ENCODE peak calls at places on chromosomes 2 and 18, in six cellular contexts. Y is dorsolateral prefrontal cortex, W is mammary epithelial cell, L is astrocyte of the spinal cord, V is K562, Z is ovary. I is an unnamed sample.

GRCh38 chr2:85802337-85803103 is 48.7 kb downstream of the ATOH8 start:
- DNase-seq in L (peak), Y (no peak), W (no peak), V (no peak), Z (no peak), I (no peak)

GRCh38 chr2:163405298-163405697 is 330.5 kb downstream of the FIGN start:
- DNase-seq in L (no peak), V (no peak), Z (no peak), W (no peak), Y (no peak), I (no peak)

GRCh38 chr2:211133766-211134165 is 577.4 kb downstream of the CPS1 start:
- DNase-seq in V (no peak), Z (no peak), W (peak), Y (no peak), L (no peak), I (no peak)

GRCh38 chr2:57497489-57498096 is 549.0 kb upstream of the VRK2 start:
- DNase-seq in Z (no peak), W (peak), L (peak), V (peak), Y (no peak), I (peak)

GRCh38 chr2:68225119-68225632 is 27.2 kb downstream of the PPP3R1 start:
- DNase-seq in Y (no peak), W (peak), L (no peak), Z (no peak), V (no peak), I (no peak)

GRCh38 chr2:10544252-10544651 is 96.1 kb upstream of the ODC1 start:
- DNase-seq in W (no peak), V (no peak), L (no peak), Z (no peak), Y (no peak), I (no peak)

GRCh38 chr2:106759962-106760361 is 126.0 kb downstream of the ST6GAL2 start:
- DNase-seq in L (no peak), V (no peak), W (no peak), Y (no peak), Z (no peak), I (no peak)

GRCh38 chr2:64405476-64406406 is 48.2 kb upstream of the LGALSL start:
- DNase-seq in L (peak), Y (no peak), V (no peak), W (peak), Z (peak), I (no peak)

GRCh38 chr2:23584054-23584745 is 199.2 kb downstream of the KLHL29 start:
- DNase-seq in L (no peak), Z (no peak), V (no peak), W (no peak), Y (no peak), I (no peak)

GRCh38 chr2:84022810-84023431 is 436.2 kb downstream of the SUCLG1 start:
- DNase-seq in W (peak), Z (no peak), V (peak), Y (no peak), L (peak), I (peak)

GRCh38 chr18:57922885-57923284 is 119.8 kb upstream of the ATP8B1 start:
- DNase-seq in L (no peak), V (no peak), Z (no peak), W (no peak), Y (no peak), I (no peak)

GRCh38 chr2:56297671-56298070 is 113.9 kb downstream of the CCDC85A start:
- DNase-seq in V (no peak), Z (no peak), W (no peak), L (no peak), Y (no peak), I (no peak)

GRCh38 chr2:233326500-233326899 is 18.9 kb downstream of the SAG start:
- DNase-seq in L (no peak), V (no peak), W (no peak), Z (no peak), Y (no peak), I (no peak)

GRCh38 chr18:37778417-37779165 is 213.0 kb upstream of the CELF4 start:
- DNase-seq in L (peak), Z (no peak), V (peak), W (peak), Y (peak), I (peak)

GRCh38 chr2:7924033-7924762 is 757.7 kb upstream of the ID2 start:
- DNase-seq in W (no peak), Y (no peak), L (no peak), V (no peak), Z (no peak), I (no peak)

GRCh38 chr2:197885587-197885986 is 81.2 kb downstream of the PLCL1 start:
- DNase-seq in Y (no peak), V (no peak), W (no peak), L (no peak), Z (no peak), I (no peak)

GRCh38 chr18:58978916-58979315 is 114.2 kb downstream of the ZNF532 start:
- DNase-seq in Y (no peak), W (no peak), Z (no peak), L (no peak), V (no peak), I (no peak)

GRCh38 chr18:55048892-55049291 is 89.6 kb upstream of the CCDC68 start:
- DNase-seq in W (peak), V (no peak), Z (no peak), Y (no peak), L (peak), I (no peak)

GRCh38 chr2:42944744-42945415 is 152.5 kb upstream of the HAAO start:
- DNase-seq in Y (no peak), W (peak), Z (no peak), L (no peak), V (peak), I (no peak)

GRCh38 chr2:85131116-85131515 is 2.1 kb upstream of the TCF7L1 start:
- DNase-seq in Y (no peak), L (peak), Z (no peak), W (no peak), V (no peak), I (no peak)

GRCh38 chr2:163951312-163951711 is 215.5 kb upstream of the FIGN start:
- DNase-seq in V (no peak), Y (no peak), L (no peak), W (no peak), Z (no peak), I (no peak)

GRCh38 chr2:88831792-88832248 is 140.3 kb downstream of the RPIA start:
- DNase-seq in W (no peak), V (peak), L (peak), Z (no peak), Y (no peak), I (peak)

GRCh38 chr2:57558312-57558711 is 488.3 kb upstream of the VRK2 start:
- DNase-seq in W (no peak), L (no peak), Z (no peak), V (no peak), Y (no peak), I (no peak)

GRCh38 chr2:60483400-60483799 is 70.1 kb downstream of the BCL11A start:
- DNase-seq in Y (no peak), L (peak), Z (no peak), W (no peak), V (no peak), I (no peak)

GRCh38 chr2:190713476-190713875 is 64.6 kb downstream of the NAB1 start:
- DNase-seq in L (no peak), Z (no peak), Y (no peak), W (no peak), V (no peak), I (no peak)

GRCh38 chr18:36623681-36624080 is 205.1 kb downstream of the TPGS2 start:
- DNase-seq in L (no peak), W (no peak), V (no peak), Y (no peak), Z (no peak), I (no peak)

GRCh38 chr2:182870227-182870626 is 3.8 kb upstream of the FRZB start:
- DNase-seq in W (no peak), V (peak), Z (no peak), Y (no peak), L (no peak), I (peak)

GRCh38 chr2:26399781-26400376 is 1.8 kb upstream of the DRC1 start:
- DNase-seq in L (no peak), W (no peak), V (no peak), Y (no peak), Z (no peak), I (no peak)

GRCh38 chr2:187698374-187699110 is 144.3 kb upstream of the TFPI start:
- DNase-seq in L (peak), Y (no peak), V (no peak), Z (no peak), W (no peak), I (no peak)

GRCh38 chr2:199410130-199410529 is 47.6 kb downstream of the SATB2 start:
- DNase-seq in L (peak), W (peak), Z (no peak), Y (no peak), V (no peak), I (no peak)

GRCh38 chr2:235773188-235773928 is 279.5 kb downstream of the AGAP1 start:
- DNase-seq in L (no peak), V (no peak), W (no peak), Y (no peak), Z (no peak), I (no peak)

GRCh38 chr2:70450641-70451250 is 102.9 kb downstream of the TGFA start:
- DNase-seq in L (no peak), Y (no peak), Z (no peak), W (no peak), V (no peak), I (no peak)

GRCh38 chr2:128734521-128735295 is 416.0 kb upstream of the HS6ST1 start:
- DNase-seq in V (no peak), L (peak), Z (no peak), W (no peak), Y (no peak), I (no peak)

GRCh38 chr2:206863721-206864120 is 75.6 kb upstream of the CPO start:
- DNase-seq in L (no peak), V (no peak), W (no peak), Z (no peak), Y (no peak), I (no peak)

GRCh38 chr2:2265747-2266259 is 65.3 kb downstream of the MYT1L start:
- DNase-seq in Y (no peak), W (no peak), Z (no peak), V (no peak), L (no peak), I (no peak)

GRCh38 chr18:35525795-35526475 is 28.2 kb upstream of the INO80C start:
- DNase-seq in Z (no peak), L (no peak), W (no peak), Y (no peak), V (no peak), I (no peak)

GRCh38 chr2:142574388-142574787 is 303.1 kb upstream of the KYNU start:
- DNase-seq in L (no peak), V (no peak), Z (no peak), W (no peak), Y (no peak), I (no peak)

GRCh38 chr2:3595409-3595808 is 497 bp downstream of the COLEC11 start:
- DNase-seq in Y (no peak), W (no peak), Z (no peak), V (no peak), L (no peak), I (no peak)

GRCh38 chr2:108330971-108331370 is 42.3 kb downstream of the SULT1C2 start:
- DNase-seq in W (no peak), V (no peak), Z (no peak), Y (no peak), L (peak), I (no peak)

DNA sequence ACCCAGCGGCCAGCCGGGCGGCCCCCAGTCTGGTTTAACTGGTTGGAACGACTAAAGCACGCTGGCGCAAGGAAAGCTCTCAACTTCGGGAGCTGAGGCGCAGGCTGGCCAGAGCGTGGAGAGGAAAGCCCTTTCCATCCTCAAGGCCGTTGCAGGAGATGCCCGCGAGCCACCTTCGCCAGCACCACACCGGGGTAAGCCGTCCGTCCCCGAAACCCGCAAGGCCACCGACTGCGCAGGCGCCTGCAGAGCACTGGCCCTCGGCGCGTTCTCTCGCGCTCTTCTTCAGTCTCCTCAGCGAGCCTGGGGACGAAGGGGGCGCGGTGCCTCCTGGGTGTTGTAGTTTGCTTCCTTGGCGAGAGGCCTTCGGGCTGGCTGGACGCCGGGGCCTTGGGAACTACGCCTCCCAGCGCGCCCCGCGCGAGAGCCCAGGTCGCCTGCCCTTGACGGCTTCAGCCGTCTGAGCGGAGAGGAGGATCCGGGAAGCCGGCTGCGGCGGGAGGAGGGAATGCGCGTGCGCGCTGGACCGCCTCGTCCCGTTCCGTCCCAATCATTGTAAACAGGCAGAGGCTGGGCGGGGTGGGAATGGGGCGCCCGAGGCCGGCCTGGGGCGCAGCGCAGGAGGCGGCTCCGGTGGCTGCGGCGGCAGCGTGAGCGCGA is at the start of gene RALBP1:
- DNase-seq in L (peak), Z (peak), W (peak), V (peak), Y (peak), I (peak)
- TF ChIP-seq CTCF in L (peak), Z (no peak), W (no peak), V (peak), Y (peak), I (peak)

DNA sequence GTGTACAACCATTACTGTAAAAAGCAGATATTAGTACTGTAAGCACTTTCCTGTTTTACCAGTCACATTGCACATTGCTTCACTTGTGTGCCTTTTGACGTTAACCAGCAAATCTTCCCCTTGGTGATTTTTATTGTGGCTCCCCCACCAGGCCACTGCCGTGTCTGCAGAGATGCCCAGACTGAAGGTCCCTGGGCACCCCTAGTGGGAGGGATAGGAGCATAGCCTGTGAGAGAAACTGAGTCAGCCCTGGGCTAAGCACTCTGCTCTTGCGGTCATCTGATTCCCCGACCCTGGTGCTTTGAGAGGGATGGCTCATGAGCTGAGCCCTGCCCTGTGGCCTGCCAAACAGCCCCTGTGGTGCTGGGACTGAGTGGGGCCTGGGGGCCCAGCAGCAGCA is 73.4 kb downstream of the INPP4A start:
- DNase-seq in Z (no peak), W (no peak), V (peak), Y (no peak), L (no peak), I (peak)
- TF ChIP-seq CTCF in Z (no peak), W (no peak), V (peak), Y (peak), L (peak), I (peak)

DNA sequence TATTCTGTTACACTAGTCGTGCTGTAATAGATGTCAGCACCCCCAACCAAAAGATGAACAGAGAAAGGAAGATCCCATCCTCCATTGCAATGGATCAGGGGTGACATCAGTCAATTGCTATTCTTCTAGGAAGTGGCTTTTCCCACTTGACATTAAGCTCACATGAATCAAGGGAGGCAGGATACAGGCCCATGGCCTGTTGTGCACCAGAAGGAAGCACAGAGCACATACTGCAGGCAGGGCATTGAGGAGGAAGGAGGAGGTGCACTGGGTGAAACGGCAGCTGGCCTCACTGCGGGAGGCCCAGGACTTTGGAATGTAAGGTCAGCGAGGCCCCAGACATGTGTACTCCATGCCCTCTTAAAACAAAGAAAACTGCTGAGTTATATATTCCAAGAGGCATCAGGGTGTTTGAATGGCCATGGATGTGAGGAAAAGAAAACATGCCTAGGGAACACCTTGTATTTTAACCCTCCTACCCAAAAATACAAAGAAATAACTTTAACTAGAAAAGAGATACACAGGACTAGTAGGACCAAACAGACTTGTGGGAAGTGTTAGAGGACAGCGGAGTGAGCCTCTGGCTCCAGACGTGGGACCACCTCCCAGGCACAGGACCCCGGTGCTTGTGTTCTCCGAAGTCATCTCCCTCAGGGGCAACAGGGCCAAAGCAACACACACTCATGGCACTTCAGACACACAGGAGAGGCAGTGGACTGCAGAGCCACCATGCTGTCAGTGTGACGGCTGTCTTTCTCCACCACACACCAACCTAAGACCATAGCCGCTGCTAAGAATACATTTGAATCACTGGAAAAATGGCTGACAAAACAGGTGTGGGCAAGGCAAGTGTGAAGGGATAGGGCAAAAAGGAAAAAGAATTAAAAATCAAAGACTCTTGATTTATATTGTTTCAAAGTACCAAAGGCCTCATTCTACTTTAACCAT is 51.4 kb upstream of the RIOK3 start:
- DNase-seq in Y (no peak), Z (peak), V (no peak), W (no peak), L (peak), I (no peak)
- TF ChIP-seq CTCF in Y (no peak), Z (no peak), V (no peak), W (no peak), L (no peak), I (no peak)

DNA sequence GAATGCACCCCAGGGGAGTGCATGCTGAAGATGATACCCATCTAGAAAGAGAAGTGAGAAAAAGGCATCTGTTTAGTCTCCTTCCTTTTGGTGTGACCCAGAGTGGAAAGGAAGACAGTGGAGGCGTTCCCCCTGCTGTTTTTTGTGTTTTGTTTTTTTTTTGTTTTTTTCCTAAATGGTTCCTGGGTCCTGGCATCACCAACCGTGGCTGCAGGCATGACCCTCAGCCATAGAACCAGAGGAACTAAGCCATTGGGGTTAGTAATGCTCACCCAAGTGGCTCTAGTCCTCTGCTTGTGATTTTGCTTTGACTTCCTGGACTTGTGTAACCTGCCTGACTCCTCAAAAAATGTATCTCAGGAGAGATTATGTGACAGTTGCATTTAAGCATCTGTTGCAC is 451.3 kb downstream of the DCC start:
- DNase-seq in L (no peak), Y (no peak), Z (no peak), V (no peak), W (no peak), I (no peak)
- TF ChIP-seq CTCF in L (no peak), Y (no peak), Z (no peak), V (no peak), W (no peak), I (no peak)

GRCh38 chr2:111618577-111618930 is 265.4 kb downstream of the ANAPC1 start:
- DNase-seq in W (no peak), Z (no peak), L (peak), Y (no peak), V (no peak), I (no peak)

GRCh38 chr2:111616651-111617218 is 267.3 kb downstream of the ANAPC1 start:
- DNase-seq in Z (no peak), Y (no peak), V (no peak), W (no peak), L (no peak), I (no peak)

GRCh38 chr2:111617299-111617803 is 266.6 kb downstream of the ANAPC1 start:
- DNase-seq in Z (no peak), L (peak), W (no peak), Y (no peak), V (no peak), I (no peak)

GRCh38 chr2:111617804-111618576 is 266.0 kb downstream of the ANAPC1 start:
- DNase-seq in V (no peak), L (no peak), W (no peak), Z (no peak), Y (no peak), I (no peak)

DNA sequence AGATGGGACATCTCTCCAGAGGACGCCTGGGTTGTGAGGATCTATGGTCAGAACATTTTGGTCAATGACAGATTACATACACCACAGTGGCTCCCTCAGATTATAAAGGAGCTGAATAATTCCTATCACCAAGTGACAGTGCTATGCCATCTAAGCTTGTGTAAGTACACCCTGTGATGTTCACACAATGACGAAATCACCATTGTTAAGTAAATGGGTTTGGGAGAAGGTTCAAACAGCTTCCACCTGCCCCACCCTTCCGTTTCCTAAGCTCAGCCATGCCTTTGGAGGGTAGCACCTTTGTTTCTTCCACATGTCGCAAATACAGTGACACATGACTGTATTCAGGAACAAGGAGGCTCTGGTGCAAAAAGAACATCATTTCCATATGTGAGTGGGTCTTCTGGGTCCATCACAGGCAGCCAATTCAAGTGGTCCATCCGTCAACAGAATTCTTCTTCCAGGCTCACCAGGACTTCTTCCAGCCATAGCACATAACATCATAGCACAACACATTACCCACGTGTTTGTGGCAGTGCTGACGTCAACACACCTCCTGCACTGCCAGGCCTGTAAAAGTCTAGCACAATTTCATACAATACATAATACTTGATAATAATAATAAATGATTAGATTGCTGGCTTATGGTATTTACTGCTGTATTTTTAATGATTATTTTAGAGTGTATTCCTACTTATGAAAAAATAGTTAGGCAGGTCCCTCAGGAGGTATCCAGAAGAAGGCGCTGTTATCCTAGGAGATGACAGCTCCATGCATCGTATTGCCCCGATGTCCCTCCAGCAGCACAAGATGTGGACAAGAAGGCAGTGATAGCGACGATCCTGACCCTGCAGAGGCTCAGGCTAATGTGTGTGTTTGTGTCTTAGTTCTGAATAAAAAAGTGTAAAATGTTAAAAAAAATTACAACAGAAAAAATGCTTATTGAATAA is 264.8 kb downstream of the ANAPC1 start:
- DNase-seq in W (no peak), V (no peak), L (no peak), Y (no peak), Z (no peak), I (no peak)
- TF ChIP-seq CTCF in W (no peak), V (peak), L (peak), Y (no peak), Z (no peak), I (no peak)